ENCODE peak calls at places on chromosomes 4 and X, in five cellular contexts. One of them, this sample, is unnamed.

GRCh38 chr4:1968667-1969295 is 40.0 kb downstream of the NELFA start:
- DNase-seq in fibroblast of mammary gland: no peak
- DNase-seq in mucosa of descending colon: no peak
- DNase-seq in Peyer's patch: no peak
- DNase-seq in brain microvascular endothelial cell: no peak
- DNase-seq in this sample: no peak

GRCh38 chr4:99857302-99857701 is 36.9 kb downstream of the LAMTOR3 start:
- DNase-seq in Peyer's patch: no peak
- DNase-seq in fibroblast of mammary gland: no peak
- DNase-seq in brain microvascular endothelial cell: no peak
- DNase-seq in mucosa of descending colon: no peak
- DNase-seq in this sample: no peak

GRCh38 chr4:6497796-6498195 is 25.4 kb upstream of the PPP2R2C start:
- DNase-seq in Peyer's patch: no peak
- DNase-seq in mucosa of descending colon: no peak
- DNase-seq in fibroblast of mammary gland: no peak
- DNase-seq in brain microvascular endothelial cell: no peak
- DNase-seq in this sample: no peak

GRCh38 chr4:86043755-86044592 is 315.9 kb downstream of the MAPK10 start:
- DNase-seq in brain microvascular endothelial cell: peak
- DNase-seq in Peyer's patch: no peak
- DNase-seq in fibroblast of mammary gland: peak
- DNase-seq in mucosa of descending colon: peak
- DNase-seq in this sample: peak

GRCh38 chrX:125710403-125711062 is 390.9 kb downstream of the TEX13C start:
- DNase-seq in fibroblast of mammary gland: no peak
- DNase-seq in mucosa of descending colon: no peak
- DNase-seq in Peyer's patch: no peak
- DNase-seq in brain microvascular endothelial cell: no peak
- DNase-seq in this sample: no peak

GRCh38 chr4:26257850-26258249 is 63.0 kb upstream of the RBPJ start:
- DNase-seq in fibroblast of mammary gland: no peak
- DNase-seq in brain microvascular endothelial cell: no peak
- DNase-seq in Peyer's patch: no peak
- DNase-seq in mucosa of descending colon: no peak
- DNase-seq in this sample: no peak

GRCh38 chrX:68683580-68683979 is 36.1 kb downstream of the STARD8 start:
- DNase-seq in mucosa of descending colon: no peak
- DNase-seq in fibroblast of mammary gland: no peak
- DNase-seq in brain microvascular endothelial cell: no peak
- DNase-seq in Peyer's patch: no peak
- DNase-seq in this sample: no peak

GRCh38 chrX:69597399-69597798 is 18.5 kb upstream of the EDA start:
- DNase-seq in Peyer's patch: no peak
- DNase-seq in fibroblast of mammary gland: no peak
- DNase-seq in mucosa of descending colon: no peak
- DNase-seq in brain microvascular endothelial cell: no peak
- DNase-seq in this sample: peak

GRCh38 chrX:112636288-112636687 is 43.5 kb downstream of the LHFPL1 start:
- DNase-seq in Peyer's patch: no peak
- DNase-seq in fibroblast of mammary gland: peak
- DNase-seq in brain microvascular endothelial cell: no peak
- DNase-seq in mucosa of descending colon: no peak
- DNase-seq in this sample: peak

GRCh38 chr4:65467280-65467679 is 203.0 kb downstream of the EPHA5 start:
- DNase-seq in mucosa of descending colon: no peak
- DNase-seq in Peyer's patch: no peak
- DNase-seq in brain microvascular endothelial cell: no peak
- DNase-seq in fibroblast of mammary gland: no peak
- DNase-seq in this sample: no peak

GRCh38 chrX:120000490-120001246 is 57.1 kb upstream of the NKAP start:
- DNase-seq in Peyer's patch: no peak
- DNase-seq in brain microvascular endothelial cell: no peak
- DNase-seq in mucosa of descending colon: no peak
- DNase-seq in fibroblast of mammary gland: peak
- DNase-seq in this sample: no peak

GRCh38 chr4:137203601-137204000 is 328.7 kb downstream of the PCDH18 start:
- DNase-seq in mucosa of descending colon: no peak
- DNase-seq in brain microvascular endothelial cell: peak
- DNase-seq in Peyer's patch: no peak
- DNase-seq in fibroblast of mammary gland: peak
- DNase-seq in this sample: peak

GRCh38 chr4:137659431-137659830 is 127.1 kb upstream of the PCDH18 start:
- DNase-seq in brain microvascular endothelial cell: no peak
- DNase-seq in fibroblast of mammary gland: peak
- DNase-seq in Peyer's patch: no peak
- DNase-seq in mucosa of descending colon: no peak
- DNase-seq in this sample: peak

GRCh38 chr4:9894604-9895361 is 113.3 kb downstream of the DRD5 start:
- DNase-seq in Peyer's patch: no peak
- DNase-seq in fibroblast of mammary gland: no peak
- DNase-seq in brain microvascular endothelial cell: no peak
- DNase-seq in mucosa of descending colon: no peak
- DNase-seq in this sample: no peak

GRCh38 chrX:19625612-19626011 is 110.3 kb upstream of the MAP3K15 start:
- DNase-seq in Peyer's patch: no peak
- DNase-seq in brain microvascular endothelial cell: no peak
- DNase-seq in fibroblast of mammary gland: peak
- DNase-seq in mucosa of descending colon: no peak
- DNase-seq in this sample: peak

GRCh38 chr4:24560770-24561415 is 23.5 kb downstream of the DHX15 start:
- DNase-seq in mucosa of descending colon: no peak
- DNase-seq in Peyer's patch: no peak
- DNase-seq in brain microvascular endothelial cell: no peak
- DNase-seq in fibroblast of mammary gland: peak
- DNase-seq in this sample: peak

GRCh38 chrX:136694491-136695087 is 46.6 kb downstream of the CD40LG start:
- DNase-seq in mucosa of descending colon: no peak
- DNase-seq in Peyer's patch: no peak
- DNase-seq in fibroblast of mammary gland: peak
- DNase-seq in brain microvascular endothelial cell: peak
- DNase-seq in this sample: peak

GRCh38 chr4:124085561-124086180 is 626.9 kb downstream of the ANKRD50 start:
- DNase-seq in brain microvascular endothelial cell: no peak
- DNase-seq in mucosa of descending colon: no peak
- DNase-seq in Peyer's patch: no peak
- DNase-seq in fibroblast of mammary gland: peak
- DNase-seq in this sample: peak

GRCh38 chrX:39682778-39683177 is 415.0 kb downstream of the BCOR start:
- DNase-seq in mucosa of descending colon: no peak
- DNase-seq in fibroblast of mammary gland: no peak
- DNase-seq in Peyer's patch: no peak
- DNase-seq in brain microvascular endothelial cell: no peak
- DNase-seq in this sample: no peak

GRCh38 chr4:183503497-183504063 is 1.3 kb upstream of the ING2 start:
- DNase-seq in fibroblast of mammary gland: no peak
- DNase-seq in Peyer's patch: no peak
- DNase-seq in brain microvascular endothelial cell: no peak
- DNase-seq in mucosa of descending colon: no peak
- DNase-seq in this sample: no peak

GRCh38 chr4:115664285-115664684 is 550.9 kb upstream of the NDST4 start:
- DNase-seq in Peyer's patch: no peak
- DNase-seq in mucosa of descending colon: no peak
- DNase-seq in brain microvascular endothelial cell: no peak
- DNase-seq in fibroblast of mammary gland: no peak
- DNase-seq in this sample: no peak

GRCh38 chrX:22742174-22742573 is 257.6 kb upstream of the DDX53 start:
- DNase-seq in Peyer's patch: no peak
- DNase-seq in fibroblast of mammary gland: peak
- DNase-seq in brain microvascular endothelial cell: no peak
- DNase-seq in mucosa of descending colon: no peak
- DNase-seq in this sample: peak

DNA sequence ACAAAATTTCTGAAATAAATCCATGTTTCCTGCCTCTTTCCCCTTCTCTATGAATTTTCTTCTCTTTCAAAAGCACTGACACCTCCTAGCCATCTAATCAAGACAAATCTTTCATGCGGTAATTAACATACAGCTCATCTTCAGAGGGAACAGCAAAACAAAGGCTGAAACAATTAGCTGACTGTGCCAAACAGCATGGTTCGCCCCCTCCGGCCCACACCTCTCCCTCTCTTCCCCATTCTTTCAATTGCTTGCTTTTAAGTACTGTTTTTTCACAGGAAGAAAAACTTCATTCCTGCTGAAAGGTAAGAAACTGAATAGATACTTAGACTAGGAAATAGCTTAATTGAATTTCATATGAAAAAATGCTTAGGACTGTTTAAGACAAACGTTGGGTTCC is 291.1 kb upstream of the NOCT start:
- DNase-seq in brain microvascular endothelial cell: no peak
- DNase-seq in fibroblast of mammary gland: no peak
- DNase-seq in mucosa of descending colon: no peak
- DNase-seq in Peyer's patch: no peak
- DNase-seq in this sample: no peak
- TF ChIP-seq CTCF in brain microvascular endothelial cell: no peak
- TF ChIP-seq CTCF in fibroblast of mammary gland: no peak
- TF ChIP-seq CTCF in mucosa of descending colon: no peak
- TF ChIP-seq CTCF in Peyer's patch: no peak
- TF ChIP-seq CTCF in this sample: no peak

GRCh38 chrX:71251456-71251973 is 2.4 kb downstream of the ZMYM3 start:
- DNase-seq in brain microvascular endothelial cell: no peak
- DNase-seq in mucosa of descending colon: no peak
- DNase-seq in Peyer's patch: no peak
- DNase-seq in fibroblast of mammary gland: no peak
- DNase-seq in this sample: no peak
- H3K4me3 ChIP-seq in brain microvascular endothelial cell: no peak
- H3K4me3 ChIP-seq in mucosa of descending colon: no peak
- H3K4me3 ChIP-seq in Peyer's patch: no peak
- H3K4me3 ChIP-seq in fibroblast of mammary gland: no peak
- H3K4me3 ChIP-seq in this sample: no peak

DNA sequence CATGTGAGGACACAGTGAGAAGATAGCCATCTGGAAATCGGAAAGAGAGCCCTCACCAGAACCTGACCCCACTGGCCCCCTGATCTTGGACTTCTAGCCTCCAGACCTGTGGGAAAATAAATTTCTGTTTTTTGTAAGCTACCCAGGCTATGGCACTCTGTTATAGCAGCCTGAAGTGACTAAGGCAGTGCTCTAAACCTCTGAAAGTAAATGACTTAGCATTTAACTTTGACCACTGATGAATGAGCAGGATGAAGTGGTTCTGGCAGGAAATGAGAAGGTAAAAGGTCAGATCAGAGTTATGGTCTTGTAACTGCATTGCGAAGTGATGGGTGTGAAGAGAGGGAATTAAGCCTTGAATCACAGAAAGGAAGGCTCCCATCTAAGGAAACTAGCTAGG is 17.0 kb downstream of the GPAT3 start:
- DNase-seq in fibroblast of mammary gland: peak
- DNase-seq in Peyer's patch: no peak
- DNase-seq in mucosa of descending colon: peak
- DNase-seq in brain microvascular endothelial cell: peak
- DNase-seq in this sample: peak
- TF ChIP-seq CTCF in fibroblast of mammary gland: no peak
- TF ChIP-seq CTCF in Peyer's patch: no peak
- TF ChIP-seq CTCF in mucosa of descending colon: no peak
- TF ChIP-seq CTCF in brain microvascular endothelial cell: no peak
- TF ChIP-seq CTCF in this sample: no peak

GRCh38 chr4:60879135-60879701 is 320.9 kb upstream of the ADGRL3 start:
- DNase-seq in fibroblast of mammary gland: no peak
- DNase-seq in brain microvascular endothelial cell: no peak
- DNase-seq in mucosa of descending colon: no peak
- DNase-seq in Peyer's patch: no peak
- DNase-seq in this sample: no peak

DNA sequence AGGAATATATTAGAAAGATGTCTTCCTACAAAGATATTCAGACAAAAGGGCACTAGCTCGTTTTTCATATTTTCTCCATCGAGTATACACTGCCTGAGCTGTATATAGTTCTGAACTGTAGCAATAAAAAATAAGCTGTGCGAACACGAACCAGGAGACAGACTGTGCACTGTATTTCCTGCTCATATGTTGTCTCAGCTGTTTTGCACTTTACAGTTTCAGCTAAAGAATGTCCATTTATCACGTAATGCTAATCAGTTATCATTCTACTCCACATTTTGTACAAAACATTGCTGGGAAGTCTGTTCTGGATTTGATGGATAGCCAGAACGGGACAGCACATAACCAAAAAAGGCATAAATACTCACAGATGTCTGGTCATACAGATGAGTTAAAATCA is 315.6 kb upstream of the ADGRL3 start:
- DNase-seq in mucosa of descending colon: no peak
- DNase-seq in fibroblast of mammary gland: no peak
- DNase-seq in brain microvascular endothelial cell: peak
- DNase-seq in Peyer's patch: no peak
- DNase-seq in this sample: peak
- H3K4me3 ChIP-seq in mucosa of descending colon: no peak
- H3K4me3 ChIP-seq in fibroblast of mammary gland: no peak
- H3K4me3 ChIP-seq in brain microvascular endothelial cell: no peak
- H3K4me3 ChIP-seq in Peyer's patch: no peak
- H3K4me3 ChIP-seq in this sample: no peak

GRCh38 chr4:169009281-169010124 is 552 bp downstream of the CBR4 start:
- DNase-seq in fibroblast of mammary gland: peak
- DNase-seq in mucosa of descending colon: peak
- DNase-seq in Peyer's patch: peak
- DNase-seq in brain microvascular endothelial cell: peak
- DNase-seq in this sample: peak
- TF ChIP-seq CTCF in fibroblast of mammary gland: no peak
- TF ChIP-seq CTCF in mucosa of descending colon: no peak
- TF ChIP-seq CTCF in Peyer's patch: no peak
- TF ChIP-seq CTCF in brain microvascular endothelial cell: peak
- TF ChIP-seq CTCF in this sample: peak